ENCODE peak calls at places on chromosome 3, in nine cellular contexts. One of them, this sample, is unnamed.

GRCh38 chr3:146832815-146833458 is 227.8 kb upstream of the PLSCR5 start:
- DNase-seq in breast epithelium: no peak
- DNase-seq in brain microvascular endothelial cell: no peak
- DNase-seq in Calu3: no peak
- DNase-seq in AG04450: no peak
- DNase-seq in nephron progenitor cell: no peak
- DNase-seq in progenitor cell of endocrine pancreas: no peak
- DNase-seq in tibial artery: no peak
- DNase-seq in endothelial cell: no peak
- DNase-seq in this sample: no peak

GRCh38 chr3:10706156-10707088 is 109.6 kb upstream of the SLC6A11 start:
- DNase-seq in breast epithelium: no peak
- DNase-seq in brain microvascular endothelial cell: no peak
- DNase-seq in Calu3: no peak
- DNase-seq in AG04450: no peak
- DNase-seq in nephron progenitor cell: no peak
- DNase-seq in progenitor cell of endocrine pancreas: no peak
- DNase-seq in tibial artery: no peak
- DNase-seq in endothelial cell: peak; percentile 31
- DNase-seq in this sample: no peak

GRCh38 chr3:42214565-42215283 is 51.3 kb downstream of the CCK start:
- DNase-seq in breast epithelium: no peak
- DNase-seq in brain microvascular endothelial cell: no peak
- DNase-seq in Calu3: no peak
- DNase-seq in AG04450: no peak
- DNase-seq in nephron progenitor cell: no peak
- DNase-seq in progenitor cell of endocrine pancreas: no peak
- DNase-seq in tibial artery: no peak
- DNase-seq in endothelial cell: no peak
- DNase-seq in this sample: no peak

GRCh38 chr3:49902511-49903345 is 945 bp downstream of the MST1R start:
- DNase-seq in breast epithelium: no peak
- DNase-seq in brain microvascular endothelial cell: no peak
- DNase-seq in Calu3: no peak
- DNase-seq in AG04450: no peak
- DNase-seq in nephron progenitor cell: no peak
- DNase-seq in progenitor cell of endocrine pancreas: no peak
- DNase-seq in tibial artery: no peak
- DNase-seq in endothelial cell: no peak
- DNase-seq in this sample: no peak

GRCh38 chr3:189108032-189108431 is 63.7 kb upstream of the TPRG1 start:
- DNase-seq in breast epithelium: no peak
- DNase-seq in brain microvascular endothelial cell: no peak
- DNase-seq in Calu3: no peak
- DNase-seq in AG04450: no peak
- DNase-seq in nephron progenitor cell: no peak
- DNase-seq in progenitor cell of endocrine pancreas: no peak
- DNase-seq in tibial artery: no peak
- DNase-seq in endothelial cell: no peak
- DNase-seq in this sample: no peak

GRCh38 chr3:2968475-2968874 is 141.7 kb downstream of the IL5RA start:
- DNase-seq in breast epithelium: no peak
- DNase-seq in brain microvascular endothelial cell: no peak
- DNase-seq in Calu3: no peak
- DNase-seq in AG04450: no peak
- DNase-seq in nephron progenitor cell: no peak
- DNase-seq in progenitor cell of endocrine pancreas: no peak
- DNase-seq in tibial artery: no peak
- DNase-seq in endothelial cell: no peak
- DNase-seq in this sample: no peak

GRCh38 chr3:172869356-172869755 is 118.8 kb downstream of the ECT2 start:
- DNase-seq in breast epithelium: no peak
- DNase-seq in brain microvascular endothelial cell: no peak
- DNase-seq in Calu3: peak; percentile 9
- DNase-seq in AG04450: no peak
- DNase-seq in nephron progenitor cell: no peak
- DNase-seq in progenitor cell of endocrine pancreas: no peak
- DNase-seq in tibial artery: no peak
- DNase-seq in endothelial cell: no peak
- DNase-seq in this sample: no peak

GRCh38 chr3:171704002-171704401 is 106.3 kb downstream of the PLD1 start:
- DNase-seq in breast epithelium: no peak
- DNase-seq in brain microvascular endothelial cell: peak; percentile 37
- DNase-seq in Calu3: peak; percentile 72
- DNase-seq in AG04450: no peak
- DNase-seq in nephron progenitor cell: no peak
- DNase-seq in progenitor cell of endocrine pancreas: no peak
- DNase-seq in tibial artery: no peak
- DNase-seq in endothelial cell: no peak
- DNase-seq in this sample: no peak

GRCh38 chr3:32009957-32010356 is 28.4 kb downstream of the ZNF860 start:
- DNase-seq in breast epithelium: no peak
- DNase-seq in brain microvascular endothelial cell: no peak
- DNase-seq in Calu3: no peak
- DNase-seq in AG04450: no peak
- DNase-seq in nephron progenitor cell: no peak
- DNase-seq in progenitor cell of endocrine pancreas: no peak
- DNase-seq in tibial artery: no peak
- DNase-seq in endothelial cell: no peak
- DNase-seq in this sample: no peak

GRCh38 chr3:49812916-49813496 is 747 bp downstream of the UBA7 start:
- DNase-seq in breast epithelium: no peak
- DNase-seq in brain microvascular endothelial cell: no peak
- DNase-seq in Calu3: no peak
- DNase-seq in AG04450: no peak
- DNase-seq in nephron progenitor cell: no peak
- DNase-seq in progenitor cell of endocrine pancreas: no peak
- DNase-seq in tibial artery: no peak
- DNase-seq in endothelial cell: no peak
- DNase-seq in this sample: no peak

GRCh38 chr3:83928903-83929302 is 1029.9 kb upstream of the CADM2 start:
- DNase-seq in breast epithelium: no peak
- DNase-seq in brain microvascular endothelial cell: no peak
- DNase-seq in Calu3: no peak
- DNase-seq in AG04450: no peak
- DNase-seq in nephron progenitor cell: no peak
- DNase-seq in progenitor cell of endocrine pancreas: no peak
- DNase-seq in tibial artery: no peak
- DNase-seq in endothelial cell: no peak
- DNase-seq in this sample: no peak

GRCh38 chr3:157445897-157446296 is 9.2 kb downstream of the PTX3 start:
- DNase-seq in breast epithelium: no peak
- DNase-seq in brain microvascular endothelial cell: no peak
- DNase-seq in Calu3: no peak
- DNase-seq in AG04450: no peak
- DNase-seq in nephron progenitor cell: no peak
- DNase-seq in progenitor cell of endocrine pancreas: no peak
- DNase-seq in tibial artery: no peak
- DNase-seq in endothelial cell: no peak
- DNase-seq in this sample: no peak

GRCh38 chr3:188469228-188469885 is 315.4 kb downstream of the LPP start:
- DNase-seq in breast epithelium: no peak
- DNase-seq in brain microvascular endothelial cell: no peak
- DNase-seq in Calu3: no peak
- DNase-seq in AG04450: no peak
- DNase-seq in nephron progenitor cell: no peak
- DNase-seq in progenitor cell of endocrine pancreas: no peak
- DNase-seq in tibial artery: no peak
- DNase-seq in endothelial cell: no peak
- DNase-seq in this sample: no peak

GRCh38 chr3:12135029-12135634 is 23.6 kb downstream of the TIMP4 start:
- DNase-seq in breast epithelium: peak; percentile 75
- DNase-seq in brain microvascular endothelial cell: peak; percentile 74
- DNase-seq in Calu3: peak; percentile 76
- DNase-seq in AG04450: no peak
- DNase-seq in nephron progenitor cell: peak; percentile 77
- DNase-seq in progenitor cell of endocrine pancreas: peak; percentile 45
- DNase-seq in tibial artery: peak; percentile 82
- DNase-seq in endothelial cell: peak; percentile 73
- DNase-seq in this sample: peak; percentile 45

GRCh38 chr3:104673981-104674380 is 692.7 kb upstream of the ALCAM start:
- DNase-seq in breast epithelium: no peak
- DNase-seq in brain microvascular endothelial cell: peak; percentile 7
- DNase-seq in Calu3: no peak
- DNase-seq in AG04450: no peak
- DNase-seq in nephron progenitor cell: no peak
- DNase-seq in progenitor cell of endocrine pancreas: no peak
- DNase-seq in tibial artery: no peak
- DNase-seq in endothelial cell: no peak
- DNase-seq in this sample: no peak

GRCh38 chr3:130480736-130481135 is 36.2 kb upstream of the COL6A6 start:
- DNase-seq in breast epithelium: no peak
- DNase-seq in brain microvascular endothelial cell: peak; percentile 28
- DNase-seq in Calu3: peak; percentile 44
- DNase-seq in AG04450: peak; percentile 1
- DNase-seq in nephron progenitor cell: peak; percentile 15
- DNase-seq in progenitor cell of endocrine pancreas: no peak
- DNase-seq in tibial artery: no peak
- DNase-seq in endothelial cell: peak; percentile 28
- DNase-seq in this sample: no peak

GRCh38 chr3:186152889-186153292 is 44.0 kb upstream of the ETV5 start:
- DNase-seq in breast epithelium: no peak
- DNase-seq in brain microvascular endothelial cell: no peak
- DNase-seq in Calu3: peak; percentile 45
- DNase-seq in AG04450: no peak
- DNase-seq in nephron progenitor cell: no peak
- DNase-seq in progenitor cell of endocrine pancreas: no peak
- DNase-seq in tibial artery: no peak
- DNase-seq in endothelial cell: no peak
- DNase-seq in this sample: no peak

GRCh38 chr3:61172684-61173083 is 78.6 kb downstream of the FHIT start:
- DNase-seq in breast epithelium: no peak
- DNase-seq in brain microvascular endothelial cell: no peak
- DNase-seq in Calu3: peak; percentile 0
- DNase-seq in AG04450: no peak
- DNase-seq in nephron progenitor cell: no peak
- DNase-seq in progenitor cell of endocrine pancreas: no peak
- DNase-seq in tibial artery: no peak
- DNase-seq in endothelial cell: peak; percentile 21
- DNase-seq in this sample: no peak

GRCh38 chr3:155594836-155595235 is 150.0 kb downstream of the PLCH1 start:
- DNase-seq in breast epithelium: no peak
- DNase-seq in brain microvascular endothelial cell: no peak
- DNase-seq in Calu3: no peak
- DNase-seq in AG04450: no peak
- DNase-seq in nephron progenitor cell: no peak
- DNase-seq in progenitor cell of endocrine pancreas: no peak
- DNase-seq in tibial artery: no peak
- DNase-seq in endothelial cell: no peak
- DNase-seq in this sample: no peak

GRCh38 chr3:76505202-76505875 is 534.6 kb upstream of the ROBO2 start:
- DNase-seq in breast epithelium: no peak
- DNase-seq in brain microvascular endothelial cell: peak; percentile 11
- DNase-seq in Calu3: no peak
- DNase-seq in AG04450: no peak
- DNase-seq in nephron progenitor cell: no peak
- DNase-seq in progenitor cell of endocrine pancreas: no peak
- DNase-seq in tibial artery: no peak
- DNase-seq in endothelial cell: no peak
- DNase-seq in this sample: no peak

GRCh38 chr3:72306800-72307341 is 521.9 kb upstream of the PROK2 start:
- DNase-seq in breast epithelium: no peak
- DNase-seq in brain microvascular endothelial cell: no peak
- DNase-seq in Calu3: no peak
- DNase-seq in AG04450: no peak
- DNase-seq in nephron progenitor cell: peak; percentile 87
- DNase-seq in progenitor cell of endocrine pancreas: no peak
- DNase-seq in tibial artery: no peak
- DNase-seq in endothelial cell: no peak
- DNase-seq in this sample: no peak
- TF ChIP-seq CTCF in breast epithelium: no peak
- TF ChIP-seq CTCF in brain microvascular endothelial cell: no peak
- TF ChIP-seq CTCF in Calu3: no peak
- TF ChIP-seq CTCF in AG04450: no peak
- TF ChIP-seq CTCF in nephron progenitor cell: no peak
- TF ChIP-seq CTCF in progenitor cell of endocrine pancreas: no peak
- TF ChIP-seq CTCF in tibial artery: no peak
- TF ChIP-seq CTCF in endothelial cell: no peak
- TF ChIP-seq CTCF in this sample: no peak

GRCh38 chr3:46061887-46062286 is 34.6 kb upstream of the XCR1 start:
- DNase-seq in breast epithelium: no peak
- DNase-seq in brain microvascular endothelial cell: no peak
- DNase-seq in Calu3: no peak
- DNase-seq in AG04450: no peak
- DNase-seq in nephron progenitor cell: no peak
- DNase-seq in progenitor cell of endocrine pancreas: no peak
- DNase-seq in tibial artery: no peak
- DNase-seq in endothelial cell: no peak
- DNase-seq in this sample: no peak
- TF ChIP-seq CTCF in breast epithelium: no peak
- TF ChIP-seq CTCF in brain microvascular endothelial cell: no peak
- TF ChIP-seq CTCF in Calu3: no peak
- TF ChIP-seq CTCF in AG04450: no peak
- TF ChIP-seq CTCF in nephron progenitor cell: no peak
- TF ChIP-seq CTCF in progenitor cell of endocrine pancreas: no peak
- TF ChIP-seq CTCF in tibial artery: no peak
- TF ChIP-seq CTCF in endothelial cell: no peak
- TF ChIP-seq CTCF in this sample: no peak

DNA sequence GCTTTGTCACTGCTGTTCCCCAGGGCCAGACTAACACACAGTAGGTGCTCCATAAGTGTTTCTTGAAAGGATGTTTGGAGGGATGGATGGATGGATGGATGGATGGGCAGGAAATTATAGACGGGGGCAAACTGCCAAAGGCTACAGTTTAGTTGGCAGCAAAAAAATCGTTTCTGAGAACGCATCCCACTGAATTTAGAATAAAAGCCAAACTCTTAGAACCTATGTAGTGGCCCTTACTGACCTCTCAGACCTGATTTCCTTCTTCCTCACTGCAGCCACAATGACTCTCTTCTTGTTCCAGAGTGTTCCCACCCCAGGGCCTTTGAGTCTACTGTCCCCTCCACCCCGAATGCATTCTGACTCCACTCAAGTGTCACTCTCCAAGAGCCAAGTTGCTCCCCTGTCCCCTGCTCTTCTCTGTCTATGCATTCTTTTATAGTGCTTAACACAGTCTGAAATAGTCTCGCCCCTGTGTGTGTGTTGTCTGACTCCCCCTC is 5.2 kb upstream of the GATA2 start:
- DNase-seq in breast epithelium: no peak
- DNase-seq in brain microvascular endothelial cell: no peak
- DNase-seq in Calu3: no peak
- DNase-seq in AG04450: no peak
- DNase-seq in nephron progenitor cell: no peak
- DNase-seq in progenitor cell of endocrine pancreas: no peak
- DNase-seq in tibial artery: peak; percentile 20
- DNase-seq in endothelial cell: no peak
- DNase-seq in this sample: no peak
- TF ChIP-seq CTCF in breast epithelium: no peak
- TF ChIP-seq CTCF in brain microvascular endothelial cell: no peak
- TF ChIP-seq CTCF in Calu3: no peak
- TF ChIP-seq CTCF in AG04450: no peak
- TF ChIP-seq CTCF in nephron progenitor cell: no peak
- TF ChIP-seq CTCF in progenitor cell of endocrine pancreas: no peak
- TF ChIP-seq CTCF in tibial artery: no peak
- TF ChIP-seq CTCF in endothelial cell: no peak
- TF ChIP-seq CTCF in this sample: no peak

GRCh38 chr3:160921020-160921635 is 165.1 kb downstream of the PPM1L start:
- DNase-seq in breast epithelium: no peak
- DNase-seq in brain microvascular endothelial cell: peak; percentile 53
- DNase-seq in Calu3: peak; percentile 52
- DNase-seq in AG04450: no peak
- DNase-seq in nephron progenitor cell: peak; percentile 23
- DNase-seq in progenitor cell of endocrine pancreas: no peak
- DNase-seq in tibial artery: no peak
- DNase-seq in endothelial cell: peak; percentile 33
- DNase-seq in this sample: no peak
- TF ChIP-seq CTCF in breast epithelium: peak; percentile 69
- TF ChIP-seq CTCF in brain microvascular endothelial cell: peak; percentile 90
- TF ChIP-seq CTCF in Calu3: peak; percentile 94
- TF ChIP-seq CTCF in AG04450: peak; percentile 92
- TF ChIP-seq CTCF in nephron progenitor cell: peak; percentile 96
- TF ChIP-seq CTCF in progenitor cell of endocrine pancreas: peak; percentile 90
- TF ChIP-seq CTCF in tibial artery: peak; percentile 71
- TF ChIP-seq CTCF in endothelial cell: peak; percentile 81
- TF ChIP-seq CTCF in this sample: no peak